ENCODE peak calls at places on chromosomes 4 and X, in nine cellular contexts. One of them, this sample, is unnamed.

GRCh38 chr4:70651864-70652506 is 14.3 kb downstream of the JCHAIN start:
- DNase-seq in BJ: no peak
- DNase-seq in H9: peak; percentile 30
- DNase-seq in astrocyte: peak; percentile 6
- DNase-seq in esophagus squamous epithelium: no peak
- DNase-seq in left ventricle myocardium inferior: no peak
- DNase-seq in WERI-Rb-1: no peak
- DNase-seq in GM20000: peak; percentile 33
- DNase-seq in fibroblast of the aortic adventitia: peak; percentile 70
- DNase-seq in this sample: no peak

GRCh38 chrX:9342581-9343051 is 122.2 kb upstream of the TBL1X start:
- DNase-seq in WERI-Rb-1: peak; percentile 84
- DNase-seq in GM20000: no peak
- DNase-seq in esophagus squamous epithelium: no peak
- DNase-seq in astrocyte: peak; percentile 71
- DNase-seq in BJ: no peak
- DNase-seq in left ventricle myocardium inferior: peak; percentile 76
- DNase-seq in H9: peak; percentile 85
- DNase-seq in fibroblast of the aortic adventitia: peak; percentile 82
- DNase-seq in this sample: peak; percentile 74

GRCh38 chrX:76279007-76279406 is 106.1 kb downstream of the PBDC1 start:
- DNase-seq in esophagus squamous epithelium: no peak
- DNase-seq in left ventricle myocardium inferior: peak; percentile 13
- DNase-seq in WERI-Rb-1: peak; percentile 48
- DNase-seq in astrocyte: peak; percentile 9
- DNase-seq in BJ: no peak
- DNase-seq in H9: peak; percentile 39
- DNase-seq in GM20000: peak; percentile 6
- DNase-seq in fibroblast of the aortic adventitia: peak; percentile 71
- DNase-seq in this sample: peak; percentile 39

GRCh38 chr4:102174800-102175199 is 170.5 kb downstream of the SLC39A8 start:
- DNase-seq in fibroblast of the aortic adventitia: peak; percentile 82
- DNase-seq in left ventricle myocardium inferior: no peak
- DNase-seq in astrocyte: peak; percentile 81
- DNase-seq in H9: no peak
- DNase-seq in BJ: peak; percentile 71
- DNase-seq in GM20000: no peak
- DNase-seq in WERI-Rb-1: peak; percentile 69
- DNase-seq in esophagus squamous epithelium: no peak
- DNase-seq in this sample: no peak

GRCh38 chrX:111270339-111270738 is at the start of gene CAPN6:
- DNase-seq in fibroblast of the aortic adventitia: peak; percentile 4
- DNase-seq in astrocyte: peak; percentile 4
- DNase-seq in GM20000: no peak
- DNase-seq in BJ: no peak
- DNase-seq in WERI-Rb-1: no peak
- DNase-seq in left ventricle myocardium inferior: no peak
- DNase-seq in esophagus squamous epithelium: no peak
- DNase-seq in H9: peak; percentile 79
- DNase-seq in this sample: peak; percentile 23

GRCh38 chr4:84852081-84852480 is 114.4 kb downstream of the WDFY3 start:
- DNase-seq in H9: no peak
- DNase-seq in BJ: no peak
- DNase-seq in fibroblast of the aortic adventitia: peak; percentile 31
- DNase-seq in esophagus squamous epithelium: no peak
- DNase-seq in astrocyte: peak; percentile 36
- DNase-seq in left ventricle myocardium inferior: no peak
- DNase-seq in WERI-Rb-1: no peak
- DNase-seq in GM20000: no peak
- DNase-seq in this sample: no peak

GRCh38 chr4:2798399-2799301 is 5.8 kb downstream of the SH3BP2 start:
- DNase-seq in astrocyte: no peak
- DNase-seq in GM20000: peak; percentile 75
- DNase-seq in BJ: no peak
- DNase-seq in fibroblast of the aortic adventitia: no peak
- DNase-seq in WERI-Rb-1: peak; percentile 23
- DNase-seq in left ventricle myocardium inferior: peak; percentile 81
- DNase-seq in esophagus squamous epithelium: no peak
- DNase-seq in H9: no peak
- DNase-seq in this sample: no peak

GRCh38 chrX:2894885-2895292 is 34.2 kb downstream of the ARSD start:
- DNase-seq in left ventricle myocardium inferior: no peak
- DNase-seq in BJ: peak; percentile 39
- DNase-seq in GM20000: no peak
- DNase-seq in esophagus squamous epithelium: no peak
- DNase-seq in astrocyte: peak; percentile 20
- DNase-seq in fibroblast of the aortic adventitia: peak; percentile 63
- DNase-seq in WERI-Rb-1: no peak
- DNase-seq in H9: no peak
- DNase-seq in this sample: no peak

GRCh38 chr4:118398226-118399090 is 45.7 kb upstream of the PRSS12 start:
- DNase-seq in WERI-Rb-1: no peak
- DNase-seq in GM20000: peak; percentile 15
- DNase-seq in fibroblast of the aortic adventitia: no peak
- DNase-seq in BJ: no peak
- DNase-seq in esophagus squamous epithelium: no peak
- DNase-seq in left ventricle myocardium inferior: no peak
- DNase-seq in astrocyte: no peak
- DNase-seq in H9: no peak
- DNase-seq in this sample: no peak

GRCh38 chr4:3368841-3369760 is 72.7 kb upstream of the HGFAC start:
- DNase-seq in fibroblast of the aortic adventitia: no peak
- DNase-seq in left ventricle myocardium inferior: no peak
- DNase-seq in GM20000: peak; percentile 29
- DNase-seq in astrocyte: no peak
- DNase-seq in BJ: no peak
- DNase-seq in H9: no peak
- DNase-seq in esophagus squamous epithelium: no peak
- DNase-seq in WERI-Rb-1: no peak
- DNase-seq in this sample: no peak

GRCh38 chr4:90419124-90419711 is 292.0 kb downstream of the CCSER1 start:
- DNase-seq in left ventricle myocardium inferior: no peak
- DNase-seq in WERI-Rb-1: no peak
- DNase-seq in esophagus squamous epithelium: no peak
- DNase-seq in astrocyte: peak; percentile 16
- DNase-seq in GM20000: peak; percentile 46
- DNase-seq in BJ: no peak
- DNase-seq in fibroblast of the aortic adventitia: peak; percentile 45
- DNase-seq in H9: no peak
- DNase-seq in this sample: no peak

GRCh38 chrX:25105251-25105650 is 89.5 kb upstream of the ARX start:
- DNase-seq in BJ: no peak
- DNase-seq in left ventricle myocardium inferior: no peak
- DNase-seq in GM20000: no peak
- DNase-seq in esophagus squamous epithelium: no peak
- DNase-seq in astrocyte: no peak
- DNase-seq in H9: peak; percentile 32
- DNase-seq in fibroblast of the aortic adventitia: no peak
- DNase-seq in WERI-Rb-1: no peak
- DNase-seq in this sample: no peak

GRCh38 chr4:165803005-165803404 is 70.0 kb upstream of the TLL1 start:
- DNase-seq in H9: no peak
- DNase-seq in BJ: no peak
- DNase-seq in GM20000: no peak
- DNase-seq in WERI-Rb-1: no peak
- DNase-seq in esophagus squamous epithelium: no peak
- DNase-seq in left ventricle myocardium inferior: no peak
- DNase-seq in astrocyte: no peak
- DNase-seq in fibroblast of the aortic adventitia: no peak
- DNase-seq in this sample: no peak

GRCh38 chr4:104491826-104492771 is 2.6 kb downstream of the CXXC4 start:
- DNase-seq in GM20000: peak; percentile 67
- DNase-seq in esophagus squamous epithelium: no peak
- DNase-seq in WERI-Rb-1: peak; percentile 64
- DNase-seq in BJ: no peak
- DNase-seq in fibroblast of the aortic adventitia: no peak
- DNase-seq in left ventricle myocardium inferior: no peak
- DNase-seq in astrocyte: peak; percentile 29
- DNase-seq in H9: peak; percentile 73
- DNase-seq in this sample: no peak

GRCh38 chr4:176376032-176376614 is 56.4 kb downstream of the SPCS3 start:
- DNase-seq in left ventricle myocardium inferior: no peak
- DNase-seq in esophagus squamous epithelium: no peak
- DNase-seq in WERI-Rb-1: no peak
- DNase-seq in BJ: no peak
- DNase-seq in GM20000: peak; percentile 8
- DNase-seq in H9: no peak
- DNase-seq in astrocyte: peak; percentile 13
- DNase-seq in fibroblast of the aortic adventitia: peak; percentile 57
- DNase-seq in this sample: no peak

GRCh38 chr4:152515678-152516077 is 20.2 kb downstream of the FBXW7 start:
- DNase-seq in BJ: peak; percentile 39
- DNase-seq in H9: no peak
- DNase-seq in fibroblast of the aortic adventitia: peak; percentile 71
- DNase-seq in GM20000: no peak
- DNase-seq in WERI-Rb-1: no peak
- DNase-seq in esophagus squamous epithelium: no peak
- DNase-seq in astrocyte: peak; percentile 72
- DNase-seq in left ventricle myocardium inferior: no peak
- DNase-seq in this sample: no peak

GRCh38 chr4:25888781-25889180 is 25.2 kb upstream of the SMIM20 start:
- DNase-seq in esophagus squamous epithelium: no peak
- DNase-seq in left ventricle myocardium inferior: no peak
- DNase-seq in H9: no peak
- DNase-seq in WERI-Rb-1: no peak
- DNase-seq in BJ: no peak
- DNase-seq in GM20000: no peak
- DNase-seq in fibroblast of the aortic adventitia: peak; percentile 54
- DNase-seq in astrocyte: peak; percentile 73
- DNase-seq in this sample: no peak

GRCh38 chr4:56112377-56112776 is 163.6 kb downstream of the CEP135 start:
- DNase-seq in BJ: no peak
- DNase-seq in GM20000: no peak
- DNase-seq in astrocyte: no peak
- DNase-seq in esophagus squamous epithelium: no peak
- DNase-seq in fibroblast of the aortic adventitia: no peak
- DNase-seq in H9: no peak
- DNase-seq in left ventricle myocardium inferior: no peak
- DNase-seq in WERI-Rb-1: no peak
- DNase-seq in this sample: no peak
- TF ChIP-seq CTCF in BJ: no peak
- TF ChIP-seq CTCF in GM20000: no peak
- TF ChIP-seq CTCF in astrocyte: no peak
- TF ChIP-seq CTCF in esophagus squamous epithelium: no peak
- TF ChIP-seq CTCF in fibroblast of the aortic adventitia: no peak
- TF ChIP-seq CTCF in H9: peak; percentile 66
- TF ChIP-seq CTCF in left ventricle myocardium inferior: no peak
- TF ChIP-seq CTCF in WERI-Rb-1: peak; percentile 29
- TF ChIP-seq CTCF in this sample: no peak

DNA sequence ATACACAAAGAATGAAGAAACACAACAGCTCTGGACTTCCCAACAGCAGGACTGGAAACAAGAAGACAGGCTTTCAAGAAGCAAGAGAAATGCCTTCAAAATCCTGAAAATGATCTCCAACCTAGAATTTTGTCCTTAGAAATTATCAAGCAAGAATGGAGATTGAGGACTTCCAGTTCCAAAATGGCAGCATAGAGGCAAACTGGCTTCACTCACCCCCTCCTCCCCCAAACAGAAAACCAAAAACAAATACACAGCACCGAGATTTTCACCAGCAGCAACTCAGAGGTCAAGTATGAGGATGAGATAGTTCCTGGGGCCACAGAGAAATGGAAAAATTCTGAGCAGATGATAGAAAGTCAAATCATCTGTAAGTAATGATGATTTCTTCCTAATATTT is 40.5 kb upstream of the LRBA start:
- DNase-seq in WERI-Rb-1: no peak
- DNase-seq in esophagus squamous epithelium: no peak
- DNase-seq in BJ: no peak
- DNase-seq in left ventricle myocardium inferior: no peak
- DNase-seq in astrocyte: no peak
- DNase-seq in H9: no peak
- DNase-seq in GM20000: no peak
- DNase-seq in fibroblast of the aortic adventitia: no peak
- DNase-seq in this sample: no peak
- TF ChIP-seq CTCF in WERI-Rb-1: no peak
- TF ChIP-seq CTCF in esophagus squamous epithelium: no peak
- TF ChIP-seq CTCF in BJ: no peak
- TF ChIP-seq CTCF in left ventricle myocardium inferior: no peak
- TF ChIP-seq CTCF in astrocyte: no peak
- TF ChIP-seq CTCF in H9: no peak
- TF ChIP-seq CTCF in GM20000: no peak
- TF ChIP-seq CTCF in fibroblast of the aortic adventitia: no peak
- TF ChIP-seq CTCF in this sample: no peak

DNA sequence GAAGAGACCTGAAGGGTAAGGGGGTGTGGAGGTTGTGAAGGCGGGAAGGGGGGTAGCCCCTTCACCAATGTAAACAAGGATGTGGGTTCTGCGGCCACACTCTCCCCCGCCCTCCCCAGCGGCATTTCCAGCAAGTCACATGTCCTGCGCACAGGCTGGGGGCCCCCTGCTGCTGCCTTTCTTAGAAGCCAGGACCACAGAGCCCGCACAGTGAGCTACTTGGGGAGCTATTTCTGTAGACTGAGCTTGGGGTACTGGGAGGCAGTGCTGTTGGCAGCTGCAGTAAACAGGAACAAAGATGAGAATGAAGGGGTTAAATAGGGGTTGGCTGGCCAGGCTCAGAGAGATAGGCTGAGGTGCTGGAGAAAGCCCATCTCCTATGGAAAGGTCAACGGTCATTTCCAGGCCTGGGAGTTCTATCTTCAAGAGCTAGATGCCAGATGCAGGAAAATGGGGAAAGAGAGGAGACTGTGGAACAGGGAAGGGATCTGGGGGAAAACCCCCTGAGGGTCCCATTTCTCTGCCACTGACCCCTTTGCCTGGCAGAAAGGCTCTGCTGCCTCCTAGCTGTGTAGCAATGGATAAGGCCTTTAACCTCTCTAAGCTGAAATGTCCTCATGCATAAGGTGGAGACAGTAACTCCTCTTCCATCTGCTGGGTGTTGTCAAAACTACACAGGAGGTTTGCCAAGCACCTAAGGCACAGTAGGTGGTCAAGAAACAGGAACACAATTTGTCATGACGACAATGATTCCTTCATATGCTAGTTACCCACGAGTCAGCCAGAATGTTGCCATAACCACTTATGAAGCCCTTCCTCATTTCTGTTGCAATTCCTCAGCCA is 18.5 kb upstream of the PIM2 start:
- DNase-seq in fibroblast of the aortic adventitia: no peak
- DNase-seq in WERI-Rb-1: no peak
- DNase-seq in BJ: no peak
- DNase-seq in GM20000: peak; percentile 68
- DNase-seq in left ventricle myocardium inferior: peak; percentile 33
- DNase-seq in esophagus squamous epithelium: peak; percentile 49
- DNase-seq in astrocyte: peak; percentile 26
- DNase-seq in H9: no peak
- DNase-seq in this sample: no peak
- TF ChIP-seq CTCF in fibroblast of the aortic adventitia: no peak
- TF ChIP-seq CTCF in WERI-Rb-1: peak; percentile 46
- TF ChIP-seq CTCF in BJ: no peak
- TF ChIP-seq CTCF in GM20000: peak; percentile 16
- TF ChIP-seq CTCF in left ventricle myocardium inferior: peak; percentile 16
- TF ChIP-seq CTCF in esophagus squamous epithelium: no peak
- TF ChIP-seq CTCF in astrocyte: no peak
- TF ChIP-seq CTCF in H9: peak; percentile 63
- TF ChIP-seq CTCF in this sample: no peak

DNA sequence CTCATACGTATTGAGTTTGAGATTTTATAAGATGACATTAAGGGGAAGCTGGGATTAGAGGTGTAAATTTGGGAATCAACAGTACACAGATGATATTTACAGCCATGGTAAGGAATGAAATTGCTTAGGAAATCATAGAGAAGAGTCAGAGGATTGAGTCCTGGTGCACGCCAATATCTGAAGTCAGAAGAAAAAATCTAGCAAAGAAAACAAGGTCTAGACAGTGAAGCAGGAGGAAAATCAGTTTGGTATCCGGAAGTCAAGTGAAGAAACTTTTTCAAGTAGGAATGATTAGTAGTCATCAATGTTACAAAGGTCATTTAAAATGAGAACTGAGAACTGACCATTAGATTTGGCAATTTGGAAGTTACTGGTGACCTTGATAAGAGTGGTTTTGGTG is 11.6 kb upstream of the GPR34 start:
- DNase-seq in WERI-Rb-1: no peak
- DNase-seq in BJ: no peak
- DNase-seq in GM20000: no peak
- DNase-seq in astrocyte: no peak
- DNase-seq in H9: no peak
- DNase-seq in left ventricle myocardium inferior: no peak
- DNase-seq in fibroblast of the aortic adventitia: no peak
- DNase-seq in esophagus squamous epithelium: no peak
- DNase-seq in this sample: no peak
- TF ChIP-seq CTCF in WERI-Rb-1: no peak
- TF ChIP-seq CTCF in BJ: no peak
- TF ChIP-seq CTCF in GM20000: no peak
- TF ChIP-seq CTCF in astrocyte: no peak
- TF ChIP-seq CTCF in H9: no peak
- TF ChIP-seq CTCF in left ventricle myocardium inferior: no peak
- TF ChIP-seq CTCF in fibroblast of the aortic adventitia: no peak
- TF ChIP-seq CTCF in esophagus squamous epithelium: no peak
- TF ChIP-seq CTCF in this sample: no peak

This sample was measured in nephron progenitor cell.